ENCODE peak calls at places on chromosomes 3 and 15, in six cellular contexts. E is dermis blood vessel endothelial cell, L is endothelial cell, J is posterior cingulate gyrus, Y is BE2C, A is T-cell. N is an unnamed sample.
A peak's percentile ranks its signal among the peaks of the same experiment; 100 is the strongest.

GRCh38 chr3:3065876-3066275 is 44.3 kb downstream of the IL5RA start:
- DNase-seq in L (no peak), A (no peak), E (no peak), J (no peak), Y (no peak), N (no peak)

GRCh38 chr3:14467723-14468620 is 65.6 kb downstream of the SLC6A6 start:
- DNase-seq in L (peak; percentile 61), E (peak; percentile 66), A (no peak), Y (peak; percentile 37), J (peak; percentile 48), N (peak; percentile 64)

GRCh38 chr15:91448245-91448644 is 348.2 kb downstream of the SV2B start:
- DNase-seq in J (no peak), L (no peak), E (no peak), A (peak; percentile 20), Y (no peak), N (no peak)

GRCh38 chr3:4744405-4745239 is 234.6 kb upstream of the BHLHE40 start:
- DNase-seq in Y (no peak), L (no peak), E (peak; percentile 50), J (no peak), A (no peak), N (no peak)

GRCh38 chr15:63474810-63475316 is 29.5 kb upstream of the USP3 start:
- DNase-seq in L (no peak), J (no peak), A (no peak), Y (no peak), E (no peak), N (no peak)

GRCh38 chr3:158683216-158683975 is 10.9 kb upstream of the LXN start:
- DNase-seq in E (no peak), L (no peak), A (no peak), J (no peak), Y (no peak), N (no peak)

GRCh38 chr3:39491733-39492350 is 24.4 kb downstream of the MOBP start:
- DNase-seq in E (no peak), L (no peak), A (no peak), J (no peak), Y (no peak), N (no peak)

GRCh38 chr3:36992806-36993325 is at the start of gene EPM2AIP1:
- DNase-seq in J (no peak), A (peak; percentile 100), E (no peak), L (peak; percentile 76), Y (peak; percentile 93), N (peak; percentile 83)

GRCh38 chr3:127954642-127955041 is 39.6 kb downstream of the KBTBD12 start:
- DNase-seq in A (no peak), Y (no peak), E (no peak), J (no peak), L (no peak), N (no peak)

GRCh38 chr15:66569461-66570137 is 3.8 kb upstream of the LCTL start:
- DNase-seq in E (no peak), Y (no peak), A (no peak), J (no peak), L (no peak), N (no peak)

GRCh38 chr3:122952509-122952908 is 75.1 kb downstream of the SEMA5B start:
- DNase-seq in L (no peak), E (peak; percentile 2), A (no peak), J (no peak), Y (no peak), N (no peak)

GRCh38 chr3:198113219-198114053 is 153.4 kb downstream of the LMLN start:
- DNase-seq in Y (no peak), A (no peak), J (no peak), L (peak; percentile 22), E (peak; percentile 15), N (peak; percentile 36)

GRCh38 chr15:87154771-87155170 is 1075.1 kb downstream of the AGBL1 start:
- DNase-seq in E (no peak), L (no peak), J (no peak), Y (no peak), A (no peak), N (no peak)

GRCh38 chr15:73495171-73495570 is 52.2 kb downstream of the REC114 start:
- DNase-seq in L (no peak), J (no peak), Y (no peak), E (no peak), A (no peak), N (no peak)

GRCh38 chr3:38556640-38557358 is 60.7 kb downstream of the EXOG start:
- DNase-seq in A (no peak), J (peak; percentile 2), Y (no peak), L (no peak), E (no peak), N (no peak)

GRCh38 chr3:172323894-172324590 is 124.2 kb downstream of the GHSR start:
- DNase-seq in E (no peak), A (no peak), Y (no peak), J (no peak), L (no peak), N (no peak)

GRCh38 chr3:64888840-64889239 is 201.0 kb upstream of the ADAMTS9 start:
- DNase-seq in L (no peak), Y (no peak), A (no peak), E (no peak), J (no peak), N (no peak)

GRCh38 chr3:126389112-126389791 is 5.5 kb upstream of the CFAP100 start:
- DNase-seq in J (peak; percentile 89), A (peak; percentile 9), L (peak; percentile 84), Y (peak; percentile 86), E (peak; percentile 90), N (peak; percentile 85)

GRCh38 chr3:66066963-66067617 is 28.4 kb upstream of the MAGI1 start:
- DNase-seq in L (no peak), Y (no peak), J (no peak), A (no peak), E (no peak), N (no peak)

GRCh38 chr3:103082501-103082900 is 647.7 kb downstream of the ZPLD1 start:
- DNase-seq in J (no peak), A (no peak), L (no peak), Y (no peak), E (no peak), N (no peak)